ENCODE peak calls at places on chromosomes 4 and X, in ten cellular contexts. R is GM06990, B is GM12865, F is RWPE2, V is breast epithelium, C is AG09309, D is spleen, O is heart right ventricle, J is dorsolateral prefrontal cortex, K is BE2C. G is an unnamed sample.

GRCh38 chr4:111943796-111944203 is 201.5 kb upstream of the FAM241A start:
- DNase-seq in R (peak), B (peak), F (no peak), V (no peak), C (no peak), D (peak), O (no peak), J (no peak), K (peak), G (no peak)

GRCh38 chrX:74445099-74445498 is 23.8 kb downstream of the SLC16A2 start:
- DNase-seq in R (no peak), B (no peak), F (no peak), V (no peak), C (no peak), D (no peak), O (no peak), J (no peak), K (no peak), G (no peak)

GRCh38 chr4:27006247-27006603 is 145.6 kb downstream of the STIM2 start:
- DNase-seq in R (no peak), B (no peak), F (no peak), V (no peak), C (no peak), D (no peak), O (no peak), J (no peak), K (no peak), G (no peak)

GRCh38 chr4:71148545-71148944 is 155.1 kb downstream of the DCK start:
- DNase-seq in R (no peak), B (no peak), F (no peak), V (no peak), C (no peak), D (no peak), O (no peak), J (no peak), K (no peak), G (no peak)

GRCh38 chr4:532588-533317 is 33.7 kb downstream of the PIGG start:
- DNase-seq in R (no peak), B (no peak), F (no peak), V (peak), C (no peak), D (peak), O (no peak), J (no peak), K (peak), G (no peak)

GRCh38 chr4:145735330-145735638 is 55.3 kb downstream of the C4orf51 start:
- DNase-seq in R (no peak), B (no peak), F (peak), V (peak), C (peak), D (no peak), O (no peak), J (no peak), K (no peak), G (peak)

GRCh38 chr4:3202836-3203820 is 45.8 kb upstream of the MSANTD1 start:
- DNase-seq in R (no peak), B (peak), F (no peak), V (no peak), C (no peak), D (no peak), O (no peak), J (no peak), K (no peak), G (no peak)

GRCh38 chrX:75301060-75301459 is 27.2 kb downstream of the UPRT start:
- DNase-seq in R (no peak), B (no peak), F (no peak), V (no peak), C (no peak), D (no peak), O (no peak), J (no peak), K (no peak), G (no peak)

GRCh38 chrX:102043380-102043779 is 82.1 kb upstream of the TCEAL2 start:
- DNase-seq in R (no peak), B (no peak), F (no peak), V (no peak), C (no peak), D (peak), O (no peak), J (no peak), K (no peak), G (no peak)

GRCh38 chr4:148903388-148903787 is 461.2 kb upstream of the NR3C2 start:
- DNase-seq in R (no peak), B (no peak), F (no peak), V (no peak), C (no peak), D (no peak), O (no peak), J (no peak), K (no peak), G (no peak)

GRCh38 chr4:57037982-57038604 is 59.4 kb downstream of the POLR2B start:
- DNase-seq in R (peak), B (peak), F (no peak), V (peak), C (no peak), D (peak), O (peak), J (peak), K (peak), G (no peak)

GRCh38 chrX:39253551-39253950 is 452.3 kb downstream of the MID1IP1 start:
- DNase-seq in R (no peak), B (no peak), F (no peak), V (no peak), C (no peak), D (no peak), O (no peak), J (no peak), K (no peak), G (no peak)

GRCh38 chrX:10486373-10486772 is 134.0 kb downstream of the MID1 start:
- DNase-seq in R (no peak), B (no peak), F (peak), V (no peak), C (peak), D (no peak), O (no peak), J (no peak), K (no peak), G (peak)

GRCh38 chr4:77500801-77501200 is 104.8 kb upstream of the CXCL13 start:
- DNase-seq in R (no peak), B (no peak), F (no peak), V (no peak), C (no peak), D (no peak), O (no peak), J (no peak), K (no peak), G (no peak)

GRCh38 chrX:113390531-113390930 is 549.9 kb upstream of the AMOT start:
- DNase-seq in R (no peak), B (peak), F (no peak), V (no peak), C (no peak), D (no peak), O (no peak), J (no peak), K (no peak), G (no peak)

GRCh38 chr4:147789596-147789995 is 57.7 kb downstream of the ARHGAP10 start:
- DNase-seq in R (no peak), B (no peak), F (no peak), V (no peak), C (no peak), D (no peak), O (no peak), J (no peak), K (no peak), G (no peak)

GRCh38 chrX:10811093-10811492 is 190.7 kb upstream of the MID1 start:
- DNase-seq in R (no peak), B (no peak), F (no peak), V (no peak), C (no peak), D (no peak), O (no peak), J (no peak), K (no peak), G (no peak)

GRCh38 chr4:101835121-101835904 is 44.8 kb downstream of the BANK1 start:
- DNase-seq in R (no peak), B (no peak), F (no peak), V (no peak), C (peak), D (no peak), O (no peak), J (no peak), K (peak), G (no peak)

GRCh38 chr4:94488667-94489066 is 36.9 kb downstream of the PDLIM5 start:
- DNase-seq in R (no peak), B (no peak), F (no peak), V (no peak), C (peak), D (no peak), O (no peak), J (no peak), K (no peak), G (no peak)
- H3K4me3 ChIP-seq in R (no peak), B (no peak), F (no peak), V (no peak), C (no peak), D (no peak), O (no peak), J (no peak), K (no peak), G (no peak)

GRCh38 chrX:4182010-4182806 is 468.8 kb upstream of the PRKX start:
- DNase-seq in R (no peak), B (no peak), F (no peak), V (no peak), C (no peak), D (no peak), O (no peak), J (no peak), K (no peak), G (no peak)
- H3K4me3 ChIP-seq in R (no peak), B (no peak), F (no peak), V (no peak), C (no peak), D (no peak), O (no peak), J (no peak), K (no peak), G (no peak)

GRCh38 chrX:13473666-13474516 is 95.5 kb upstream of the EGFL6 start:
- DNase-seq in R (peak), B (peak), F (no peak), V (no peak), C (no peak), D (no peak), O (no peak), J (no peak), K (no peak), G (no peak)
- H3K4me3 ChIP-seq in R (peak), B (peak), F (no peak), V (peak), C (no peak), D (peak), O (no peak), J (no peak), K (no peak), G (no peak)

DNA sequence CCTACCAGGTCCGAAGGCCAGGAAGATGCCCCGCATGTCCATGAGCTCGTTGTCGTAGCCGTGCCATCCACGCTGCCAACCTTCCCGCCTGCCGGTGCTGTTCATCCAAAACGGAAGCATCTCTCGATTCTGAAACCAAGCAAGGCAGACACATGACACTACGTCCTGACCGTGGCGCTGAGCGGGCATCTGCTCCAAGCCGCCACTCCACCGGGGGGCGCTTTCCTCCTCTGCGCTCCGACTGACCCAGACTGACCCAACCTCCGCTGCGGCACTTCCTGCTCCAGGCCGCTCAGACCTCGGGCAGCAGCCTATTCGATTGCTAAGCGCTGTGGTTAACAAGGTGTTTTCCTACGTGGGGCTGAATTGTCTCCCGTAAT is 120.4 kb downstream of the ENPP6 start:
- DNase-seq in R (peak), B (peak), F (no peak), V (peak), C (no peak), D (peak), O (peak), J (peak), K (no peak), G (no peak)
- H3K4me3 ChIP-seq in R (no peak), B (no peak), F (no peak), V (peak), C (peak), D (peak), O (peak), J (peak), K (no peak), G (no peak)

G was measured in AG04449.